ENCODE peak calls at places on chromosome 20, in four cellular contexts. O, N, Y and U are unnamed samples.

GRCh38 chr20:52242237-52243230 is 51.0 kb upstream of the ZFP64 start:
- DNase-seq in Y (no peak), N (no peak), O (no peak), U (peak; percentile 14)

GRCh38 chr20:43243672-43244269 is 54.1 kb upstream of the PTPRT start:
- DNase-seq in O (no peak), N (no peak), Y (peak; percentile 30), U (no peak)

GRCh38 chr20:37364013-37364926 is 18.3 kb downstream of the SRC start:
- DNase-seq in O (no peak), Y (no peak), N (no peak), U (no peak)

GRCh38 chr20:49792006-49792405 is 20.6 kb upstream of the SLC9A8 start:
- DNase-seq in O (no peak), N (no peak), Y (no peak), U (peak; percentile 52)

GRCh38 chr20:56843817-56844216 is 214.7 kb downstream of the TFAP2C start:
- DNase-seq in Y (no peak), O (no peak), N (peak; percentile 42), U (no peak)

GRCh38 chr20:23446505-23446904 is 6.2 kb downstream of the CST11 start:
- DNase-seq in Y (peak; percentile 67), O (no peak), N (peak; percentile 64), U (peak; percentile 25)

GRCh38 chr20:50271674-50272412 is 81.2 kb downstream of the CEBPB start:
- DNase-seq in N (no peak), O (no peak), Y (no peak), U (no peak)

GRCh38 chr20:15763344-15763743 is 809.9 kb downstream of the KIF16B start:
- DNase-seq in O (no peak), N (no peak), Y (no peak), U (no peak)

GRCh38 chr20:51876511-51876910 is 74.2 kb upstream of the SALL4 start:
- DNase-seq in Y (no peak), N (no peak), O (no peak), U (no peak)

GRCh38 chr20:45011108-45011526 is 44.8 kb downstream of the STK4 start:
- DNase-seq in N (peak; percentile 49), O (peak; percentile 7), Y (peak; percentile 56), U (peak; percentile 72)

GRCh38 chr20:60481051-60481741 is 523.0 kb downstream of the CDH26 start:
- DNase-seq in Y (no peak), O (no peak), N (no peak), U (no peak)

GRCh38 chr20:19874328-19874727 is 116.3 kb downstream of the RIN2 start:
- DNase-seq in N (no peak), Y (no peak), O (no peak), U (no peak)

GRCh38 chr20:11847827-11848226 is 69.9 kb upstream of the BTBD3 start:
- DNase-seq in N (no peak), O (no peak), Y (no peak), U (peak; percentile 19)

GRCh38 chr20:46004813-46005505 is 3.7 kb upstream of the MMP9 start:
- DNase-seq in O (no peak), N (no peak), Y (peak; percentile 15), U (no peak)

GRCh38 chr20:16622501-16622900 is 49.3 kb upstream of the KIF16B start:
- DNase-seq in Y (no peak), N (no peak), O (no peak), U (no peak)

GRCh38 chr20:45502561-45502960 is 12.9 kb downstream of the SPINT3 start:
- DNase-seq in Y (no peak), N (no peak), O (no peak), U (no peak)

GRCh38 chr20:1397710-1398109 is 4.9 kb upstream of the FKBP1A start:
- DNase-seq in N (no peak), O (no peak), Y (no peak), U (peak; percentile 28)